ENCODE peak calls at places on chromosomes 16 and 17, in eight cellular contexts. P, C, N, A, K, B, L and D are unnamed samples.

GRCh38 chr16:17379121-17379571 is 91.6 kb downstream of the XYLT1 start:
- DNase-seq in P (no peak), C (no peak), N (no peak), A (no peak), K (peak), B (no peak), L (no peak), D (peak)

GRCh38 chr17:83194189-83194565 is 114.8 kb downstream of the METRNL start:
- DNase-seq in P (peak), C (no peak), N (peak), A (no peak), K (peak), B (no peak), L (no peak), D (no peak)

GRCh38 chr17:16013943-16014407 is 14.4 kb downstream of the TTC19 start:
- DNase-seq in P (no peak), C (peak), N (no peak), A (peak), K (no peak), B (peak), L (no peak), D (peak)

GRCh38 chr17:62611308-62611707 is 16.2 kb upstream of the MRC2 start:
- DNase-seq in P (no peak), C (no peak), N (no peak), A (no peak), K (no peak), B (no peak), L (no peak), D (no peak)

GRCh38 chr16:1223355-1224214 is 1.5 kb downstream of the TPSG1 start:
- DNase-seq in P (no peak), C (no peak), N (no peak), A (no peak), K (no peak), B (no peak), L (no peak), D (no peak)

GRCh38 chr17:77002103-77003045 is 134.2 kb downstream of the MGAT5B start:
- DNase-seq in P (no peak), C (no peak), N (no peak), A (no peak), K (no peak), B (peak), L (no peak), D (peak)

GRCh38 chr16:2962334-2963073 is 1.6 kb upstream of the KREMEN2 start:
- DNase-seq in P (no peak), C (no peak), N (no peak), A (no peak), K (no peak), B (no peak), L (no peak), D (no peak)

GRCh38 chr17:14752007-14752406 is 451.1 kb downstream of the HS3ST3B1 start:
- DNase-seq in P (no peak), C (no peak), N (no peak), A (no peak), K (no peak), B (no peak), L (no peak), D (no peak)

GRCh38 chr16:76639685-76640289 is 362.6 kb downstream of the CNTNAP4 start:
- DNase-seq in P (no peak), C (no peak), N (no peak), A (no peak), K (no peak), B (peak), L (peak), D (peak)

GRCh38 chr17:78748048-78748729 is 33.9 kb downstream of the CYTH1 start:
- DNase-seq in P (no peak), C (no peak), N (no peak), A (no peak), K (no peak), B (peak), L (peak), D (no peak)

GRCh38 chr17:72462396-72462795 is 341.6 kb downstream of the SOX9 start:
- DNase-seq in P (no peak), C (no peak), N (no peak), A (no peak), K (no peak), B (no peak), L (no peak), D (no peak)

GRCh38 chr16:29745126-29745852 is 501 bp downstream of the C16orf54 start:
- DNase-seq in P (peak), C (no peak), N (no peak), A (no peak), K (no peak), B (no peak), L (no peak), D (no peak)

GRCh38 chr17:66737524-66737923 is 97.4 kb upstream of the CACNG5 start:
- DNase-seq in P (no peak), C (no peak), N (no peak), A (peak), K (peak), B (no peak), L (no peak), D (peak)

GRCh38 chr17:67245694-67246397 is 850 bp upstream of the HELZ start:
- DNase-seq in P (peak), C (no peak), N (no peak), A (peak), K (no peak), B (peak), L (peak), D (no peak)

GRCh38 chr17:8300629-8301242 is 5.5 kb upstream of the SLC25A35 start:
- DNase-seq in P (no peak), C (no peak), N (no peak), A (peak), K (peak), B (peak), L (peak), D (peak)

GRCh38 chr17:68318103-68318991 is 27.1 kb downstream of the ARSG start:
- DNase-seq in P (no peak), C (no peak), N (no peak), A (no peak), K (no peak), B (peak), L (peak), D (peak)

GRCh38 chr17:4721203-4722135 is 9.8 kb upstream of the MED11 start:
- DNase-seq in P (peak), C (no peak), N (no peak), A (peak), K (no peak), B (no peak), L (peak), D (peak)

GRCh38 chr17:3681565-3681964 is 13.0 kb downstream of the EMC6 start:
- DNase-seq in P (no peak), C (no peak), N (no peak), A (no peak), K (no peak), B (no peak), L (no peak), D (no peak)

GRCh38 chr16:53968454-53968853 is 264.5 kb downstream of the FTO start:
- DNase-seq in P (no peak), C (no peak), N (no peak), A (no peak), K (no peak), B (peak), L (no peak), D (no peak)

GRCh38 chr17:43732961-43733360 is 25.6 kb downstream of the SOST start:
- DNase-seq in P (no peak), C (peak), N (no peak), A (no peak), K (no peak), B (peak), L (no peak), D (peak)

GRCh38 chr16:52191533-52192134 is 355.3 kb downstream of the TOX3 start:
- DNase-seq in P (peak), C (peak), N (peak), A (peak), K (peak), B (peak), L (peak), D (peak)

GRCh38 chr17:63911657-63912100 is 621 bp upstream of the CSHL1 start:
- DNase-seq in P (peak), C (no peak), N (no peak), A (peak), K (peak), B (no peak), L (peak), D (peak)

GRCh38 chr16:27427538-27427937 is 25.6 kb downstream of the IL21R start:
- DNase-seq in P (no peak), C (no peak), N (no peak), A (no peak), K (no peak), B (no peak), L (no peak), D (no peak)

GRCh38 chr17:11909348-11909747 is 87.9 kb downstream of the ZNF18 start:
- DNase-seq in P (no peak), C (no peak), N (no peak), A (no peak), K (no peak), B (no peak), L (no peak), D (no peak)

GRCh38 chr17:73013816-73014663 is 78.4 kb downstream of the SLC39A11 start:
- DNase-seq in P (no peak), C (no peak), N (no peak), A (no peak), K (no peak), B (no peak), L (no peak), D (no peak)

GRCh38 chr17:9087921-9088320 is 66.6 kb downstream of the NTN1 start:
- DNase-seq in P (no peak), C (no peak), N (no peak), A (no peak), K (no peak), B (no peak), L (no peak), D (no peak)

GRCh38 chr16:61798741-61799140 is 237.5 kb downstream of the CDH8 start:
- DNase-seq in P (no peak), C (no peak), N (no peak), A (no peak), K (no peak), B (no peak), L (no peak), D (no peak)

GRCh38 chr16:17213974-17214373 is 256.8 kb downstream of the XYLT1 start:
- DNase-seq in P (no peak), C (no peak), N (no peak), A (no peak), K (no peak), B (no peak), L (no peak), D (no peak)

GRCh38 chr17:79892457-79893236 is 53.4 kb upstream of the CBX4 start:
- DNase-seq in P (no peak), C (no peak), N (no peak), A (no peak), K (no peak), B (peak), L (no peak), D (no peak)

GRCh38 chr17:36498560-36499300 is 12.2 kb downstream of the ZNHIT3 start:
- DNase-seq in P (peak), C (no peak), N (no peak), A (no peak), K (no peak), B (no peak), L (no peak), D (no peak)

GRCh38 chr17:36503456-36504155 is 17.1 kb downstream of the ZNHIT3 start:
- DNase-seq in P (peak), C (no peak), N (no peak), A (no peak), K (no peak), B (no peak), L (no peak), D (no peak)

GRCh38 chr17:36501963-36502362 is 15.5 kb downstream of the ZNHIT3 start:
- DNase-seq in P (no peak), C (no peak), N (no peak), A (no peak), K (no peak), B (no peak), L (no peak), D (no peak)

GRCh38 chr17:36500745-36501225 is 14.3 kb downstream of the ZNHIT3 start:
- DNase-seq in P (peak), C (no peak), N (no peak), A (no peak), K (no peak), B (no peak), L (no peak), D (no peak)

GRCh38 chr17:36501351-36501750 is 14.9 kb downstream of the ZNHIT3 start:
- DNase-seq in P (peak), C (no peak), N (no peak), A (no peak), K (no peak), B (no peak), L (no peak), D (no peak)
- H3K4me3 ChIP-seq in P (no peak), C (no peak), N (no peak), A (no peak), K (no peak), B (no peak), L (no peak), D (no peak)

GRCh38 chr17:81121841-81122733 is 43.2 kb upstream of the PVALEF start:
- DNase-seq in P (no peak), C (no peak), N (no peak), A (no peak), K (no peak), B (no peak), L (no peak), D (no peak)

GRCh38 chr17:81124377-81124776 is 40.9 kb upstream of the PVALEF start:
- DNase-seq in P (no peak), C (no peak), N (no peak), A (no peak), K (no peak), B (no peak), L (no peak), D (no peak)

GRCh38 chr17:81125573-81126081 is 39.7 kb upstream of the PVALEF start:
- DNase-seq in P (no peak), C (no peak), N (no peak), A (no peak), K (no peak), B (no peak), L (no peak), D (no peak)

GRCh38 chr17:81120695-81121621 is 44.3 kb upstream of the PVALEF start:
- DNase-seq in P (no peak), C (no peak), N (no peak), A (no peak), K (no peak), B (no peak), L (no peak), D (no peak)

GRCh38 chr17:81123052-81124048 is 42.0 kb upstream of the PVALEF start:
- DNase-seq in P (no peak), C (no peak), N (no peak), A (no peak), K (no peak), B (no peak), L (no peak), D (no peak)
- TF ChIP-seq CTCF in P (no peak), C (no peak), N (no peak), A (no peak), K (no peak), B (no peak), L (no peak), D (no peak)

DNA sequence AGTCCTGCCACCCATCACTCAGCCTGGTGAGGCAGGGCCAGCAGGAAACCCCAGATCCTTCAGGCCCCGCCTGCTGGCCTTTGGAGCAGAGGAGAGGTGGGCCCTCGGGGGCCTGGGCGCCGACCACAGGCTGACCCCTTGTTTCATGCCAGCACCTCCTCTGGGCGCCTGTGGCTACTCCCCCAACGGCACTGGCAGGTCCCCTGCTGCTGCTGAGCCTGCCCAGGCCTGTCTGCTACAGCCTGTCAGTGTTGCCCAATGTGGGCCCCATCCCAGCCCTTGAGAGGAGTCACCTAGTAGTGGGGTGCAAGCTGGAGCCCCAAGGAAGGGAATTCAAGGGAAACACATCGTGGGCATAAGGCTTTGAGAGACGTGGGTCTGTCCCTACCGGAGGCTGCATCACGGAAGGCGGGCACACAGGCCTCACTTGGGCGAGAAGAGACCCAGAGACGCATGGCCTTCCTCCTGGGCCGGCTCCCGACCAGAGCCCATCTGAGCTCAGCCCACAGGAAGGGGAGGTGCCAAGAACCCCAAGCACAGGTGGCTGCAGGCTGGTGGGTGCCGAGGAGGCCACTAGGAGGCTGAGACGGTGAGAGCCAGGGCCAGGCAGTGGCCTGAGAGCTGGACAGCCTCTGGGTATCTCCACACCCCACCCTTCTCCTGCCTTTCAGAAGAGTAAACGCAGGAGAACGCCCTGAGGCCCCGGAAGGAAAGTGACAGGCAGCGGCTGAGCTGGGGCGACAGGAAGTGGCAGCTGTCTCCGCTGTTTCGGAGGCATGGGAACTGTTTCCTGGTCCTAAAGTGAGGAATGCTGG is 8.1 kb upstream of the FASN start:
- DNase-seq in P (peak), C (no peak), N (no peak), A (no peak), K (peak), B (peak), L (no peak), D (peak)
- H3K4me3 ChIP-seq in P (peak), C (peak), N (no peak), A (no peak), K (no peak), B (peak), L (no peak), D (no peak)

GRCh38 chr16:8585942-8586341 is 4.4 kb downstream of the TMEM114 start:
- DNase-seq in P (no peak), C (no peak), N (no peak), A (no peak), K (no peak), B (no peak), L (no peak), D (no peak)
- TF ChIP-seq CTCF in P (no peak), C (no peak), N (no peak), A (no peak), K (no peak), B (no peak), L (no peak), D (no peak)

GRCh38 chr16:69917311-69917710 is 33.8 kb upstream of the CLEC18A start:
- DNase-seq in P (no peak), C (no peak), N (no peak), A (no peak), K (no peak), B (no peak), L (no peak), D (no peak)
- H3K4me3 ChIP-seq in P (no peak), C (no peak), N (no peak), A (no peak), K (no peak), B (no peak), L (no peak), D (no peak)

DNA sequence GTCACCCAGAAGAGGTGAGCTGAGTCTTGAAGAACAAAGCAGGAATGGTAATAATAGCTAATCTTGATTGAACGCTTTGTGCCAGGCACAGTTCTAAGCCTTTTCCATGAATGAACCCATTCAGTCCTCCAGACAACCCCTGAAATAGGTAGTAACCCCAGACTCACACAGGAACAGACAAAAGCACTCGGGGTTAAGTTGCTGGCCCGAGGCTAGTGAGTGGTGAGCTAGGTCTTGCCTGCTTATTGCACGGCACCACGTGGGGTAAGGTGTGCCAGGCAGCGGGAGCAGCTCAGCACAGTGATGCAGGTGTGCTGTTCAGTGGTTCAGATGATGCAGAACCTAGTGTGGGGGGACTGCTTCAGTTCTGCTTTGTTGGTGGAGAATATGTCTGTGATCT is 181.6 kb downstream of the RAB11FIP4 start:
- DNase-seq in P (no peak), C (no peak), N (no peak), A (no peak), K (no peak), B (peak), L (no peak), D (no peak)
- TF ChIP-seq CTCF in P (no peak), C (no peak), N (no peak), A (no peak), K (no peak), B (no peak), L (no peak), D (no peak)

GRCh38 chr17:47851764-47852112 is 775 bp upstream of the SP6 start:
- DNase-seq in P (no peak), C (no peak), N (no peak), A (no peak), K (no peak), B (no peak), L (no peak), D (no peak)

GRCh38 chr17:47852113-47852949 is 1.4 kb upstream of the SP6 start:
- DNase-seq in P (no peak), C (no peak), N (no peak), A (no peak), K (no peak), B (no peak), L (no peak), D (no peak)

GRCh38 chr17:47850692-47851573 is at the start of gene SP6:
- DNase-seq in P (peak), C (no peak), N (no peak), A (peak), K (peak), B (peak), L (peak), D (peak)

GRCh38 chr17:47848198-47848513 is 2.8 kb downstream of the SP6 start:
- DNase-seq in P (no peak), C (no peak), N (no peak), A (no peak), K (no peak), B (no peak), L (no peak), D (no peak)

DNA sequence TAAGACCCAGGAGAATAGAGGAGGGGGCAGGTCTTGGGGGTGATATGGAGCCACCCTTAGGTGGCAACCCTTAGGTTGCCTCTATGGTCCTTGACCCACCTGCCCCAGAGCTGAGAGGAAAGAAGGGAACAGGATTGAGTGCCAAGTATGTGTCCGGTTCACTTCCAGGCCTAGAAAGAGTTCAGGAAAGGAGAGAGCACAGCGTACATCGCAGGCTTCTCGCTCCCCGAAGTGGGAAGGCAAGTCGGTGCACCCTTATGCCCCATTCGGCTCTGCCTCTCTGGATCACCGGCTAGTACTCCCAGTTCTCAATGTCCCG is 631 bp downstream of the SP6 start:
- DNase-seq in P (no peak), C (no peak), N (no peak), A (no peak), K (no peak), B (no peak), L (no peak), D (no peak)
- H3K4me3 ChIP-seq in P (peak), C (peak), N (peak), A (no peak), K (no peak), B (peak), L (no peak), D (no peak)

DNA sequence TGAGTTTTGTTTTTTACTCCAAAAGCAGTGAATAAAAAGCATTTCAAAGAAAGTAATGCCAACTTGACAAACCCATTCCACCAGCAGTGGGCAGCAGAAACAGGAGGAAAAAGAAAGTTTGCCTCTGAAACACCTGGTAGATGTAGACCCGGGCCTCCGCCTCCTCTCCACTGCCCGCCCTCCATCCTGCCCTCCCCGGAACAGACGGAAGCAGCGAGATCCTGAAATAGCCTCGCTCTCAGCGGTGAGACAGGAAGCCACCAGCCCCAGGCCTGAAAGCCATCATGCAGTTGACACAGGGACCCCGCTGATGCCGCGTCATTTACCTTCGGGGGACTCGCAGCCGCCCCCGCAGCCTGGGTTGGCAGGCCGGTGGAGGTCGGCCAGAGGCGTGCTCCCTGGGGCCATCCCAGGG is 67.8 kb downstream of the C16orf78 start:
- DNase-seq in P (no peak), C (no peak), N (no peak), A (no peak), K (no peak), B (no peak), L (peak), D (peak)
- TF ChIP-seq CTCF in P (peak), C (no peak), N (no peak), A (no peak), K (peak), B (no peak), L (no peak), D (no peak)